ENCODE peak calls at places on chromosomes 11 and 22, in nine cellular contexts. N is fibroblast of mammary gland, V is astrocyte of the spinal cord, Q is fibroblast of the aortic adventitia, P is mesenchymal stem cell, F is psoas muscle, H is iris pigment epithelial cell, U is Right ventricle myocardium superior, W is lung. R is an unnamed sample.

GRCh38 chr22:46619830-46620501 is at the start of gene GRAMD4:
- DNase-seq in U (peak), H (no peak), V (peak), P (no peak), Q (no peak), N (no peak), F (peak), W (no peak), R (peak)

GRCh38 chr11:27848423-27848822 is 148.2 kb upstream of the BDNF start:
- DNase-seq in Q (no peak), U (no peak), W (no peak), P (no peak), H (no peak), F (no peak), V (no peak), N (no peak), R (no peak)

GRCh38 chr11:68441466-68442230 is 18.9 kb upstream of the PPP6R3 start:
- DNase-seq in V (peak), N (peak), U (peak), P (peak), H (peak), W (no peak), Q (no peak), F (peak), R (no peak)

GRCh38 chr11:64074239-64074638 is 38.5 kb downstream of the FLRT1 start:
- DNase-seq in V (no peak), N (peak), Q (peak), U (no peak), P (no peak), H (peak), F (no peak), W (peak), R (no peak)

GRCh38 chr22:37633693-37634504 is 5.6 kb upstream of the SH3BP1 start:
- DNase-seq in U (peak), W (peak), Q (peak), F (peak), N (peak), P (peak), V (peak), H (peak), R (peak)

GRCh38 chr11:24855951-24856350 is 359.1 kb downstream of the LUZP2 start:
- DNase-seq in U (no peak), W (no peak), P (no peak), H (no peak), V (no peak), N (no peak), F (no peak), Q (no peak), R (no peak)

GRCh38 chr11:2681408-2682145 is 18.2 kb downstream of the KCNQ1OT1 start:
- DNase-seq in V (no peak), N (no peak), F (no peak), P (no peak), H (no peak), U (peak), Q (no peak), W (no peak), R (no peak)

GRCh38 chr11:96134622-96135021 is 208.4 kb downstream of the MAML2 start:
- DNase-seq in U (no peak), F (no peak), P (peak), V (no peak), Q (no peak), H (peak), W (no peak), N (no peak), R (no peak)

GRCh38 chr11:108975641-108976071 is 310.8 kb downstream of the DDX10 start:
- DNase-seq in W (no peak), U (peak), P (no peak), F (no peak), N (no peak), V (no peak), H (no peak), Q (no peak), R (no peak)

GRCh38 chr11:95821640-95822039 is 31.3 kb downstream of the CEP57 start:
- DNase-seq in H (peak), N (peak), F (no peak), W (no peak), Q (peak), P (peak), V (peak), U (no peak), R (no peak)

GRCh38 chr11:106399075-106399500 is 321.6 kb downstream of the AASDHPPT start:
- DNase-seq in V (peak), H (peak), Q (peak), F (peak), N (peak), P (peak), U (peak), W (peak), R (no peak)

GRCh38 chr22:30422481-30423295 is 2.9 kb upstream of the MTFP1 start:
- DNase-seq in U (peak), V (peak), W (peak), N (peak), P (peak), H (peak), F (peak), Q (peak), R (peak)

GRCh38 chr11:706439-706956 is 467 bp downstream of the EPS8L2 start:
- DNase-seq in P (peak), V (peak), F (no peak), Q (peak), U (no peak), N (peak), H (no peak), W (no peak), R (no peak)

GRCh38 chr11:34068098-34068497 is 16.6 kb downstream of the CAPRIN1 start:
- DNase-seq in Q (peak), W (no peak), P (peak), N (peak), V (peak), F (no peak), H (peak), U (no peak), R (no peak)

GRCh38 chr22:40345801-40346177 is 511 bp upstream of the ADSL start:
- DNase-seq in P (no peak), Q (no peak), U (peak), H (peak), F (peak), V (no peak), N (peak), W (peak), R (no peak)

GRCh38 chr11:60305906-60306619 is 21.0 kb upstream of the MS4A6E start:
- DNase-seq in W (no peak), V (peak), N (no peak), Q (no peak), P (peak), U (no peak), H (peak), F (no peak), R (no peak)

R was measured in amygdala.